ENCODE peak calls at places on chromosomes 13 and 19, in four cellular contexts. C is activated gamma-delta T cell treated with anti-CD3 and anti-CD28 coated beads, Interleukin-2, amount 50 U/mL, for 16 hours; R is DMS153; N is AML-193. F is an unnamed sample.

GRCh38 chr19:39563408-39563807 is 23.4 kb upstream of the EID2 start:
- DNase-seq in R (no peak), C (no peak), N (no peak), F (no peak)

GRCh38 chr19:6475321-6476108 is 6.1 kb downstream of the DENND1C start:
- DNase-seq in N (no peak), R (no peak), C (no peak), F (no peak)

GRCh38 chr13:108944760-108945159 is 315.3 kb downstream of the MYO16 start:
- DNase-seq in N (peak), C (no peak), R (no peak), F (no peak)

GRCh38 chr19:55255618-55256423 is 3.0 kb downstream of the PPP6R1 start:
- DNase-seq in R (no peak), N (peak), C (no peak), F (peak)

GRCh38 chr13:21929400-21929799 is 258.5 kb downstream of the FGF9 start:
- DNase-seq in C (no peak), R (no peak), N (no peak), F (no peak)

GRCh38 chr19:44712864-44713515 is 14.0 kb downstream of the CEACAM16 start:
- DNase-seq in C (no peak), R (no peak), N (no peak), F (no peak)

GRCh38 chr13:28385362-28385761 is 109.6 kb downstream of the FLT1 start:
- DNase-seq in C (no peak), N (no peak), R (no peak), F (no peak)

GRCh38 chr19:56840452-56841193 is at the start of the genes PEG3 and ZIM2:
- DNase-seq in C (no peak), N (no peak), R (no peak), F (no peak)

GRCh38 chr19:48837586-48838191 is 1.4 kb upstream of the HSD17B14 start:
- DNase-seq in N (no peak), C (no peak), R (no peak), F (no peak)

GRCh38 chr19:12527034-12527836 is 24.0 kb downstream of the ZNF564 start:
- DNase-seq in N (no peak), C (no peak), R (peak), F (no peak)

F was measured in stimulated activated effector memory CD8-positive, alpha-beta T cell treated with anti-CD3 and anti-CD28 coated beads, Interleukin-12 subunit alpha, Interleukin-12 subunit beta, amount 100 ng/mL, for 72 hours.